ENCODE peak calls at places on chromosome 17, in five cellular contexts. C is lower lobe of right lung; X is activated CD4-positive, alpha-beta T cell treated with anti-CD3 and anti-CD28 coated beads, Interleukin-2, amount 10 ng/mL, durations not matched to agents 7 days and 5 days; L is anterior cingulate cortex; K is NCI-H2029. S is an unnamed sample.

GRCh38 chr17:8670486-8670885 is 40.0 kb upstream of the MYH10 start:
- DNase-seq in C (no peak), X (no peak), L (no peak), K (no peak), S (no peak)

GRCh38 chr17:8007836-8008235 is 5.4 kb downstream of the GUCY2D start:
- DNase-seq in C (no peak), X (no peak), L (no peak), K (no peak), S (no peak)

GRCh38 chr17:39027037-39027436 is 59.8 kb upstream of the FBXO47 start:
- DNase-seq in C (peak), X (no peak), L (no peak), K (peak), S (peak)

GRCh38 chr17:43676471-43676870 is 14.7 kb upstream of the MEOX1 start:
- DNase-seq in C (no peak), X (no peak), L (no peak), K (no peak), S (no peak)

GRCh38 chr17:55609737-55610201 is 98.5 kb upstream of the SMIM36 start:
- DNase-seq in C (no peak), X (no peak), L (no peak), K (no peak), S (no peak)

GRCh38 chr17:77365584-77366186 is 224.9 kb downstream of the SEC14L1 start:
- DNase-seq in C (no peak), X (no peak), L (no peak), K (no peak), S (peak)

GRCh38 chr17:28500712-28501379 is 5.3 kb upstream of the FOXN1 start:
- DNase-seq in C (peak), X (no peak), L (no peak), K (no peak), S (no peak)

GRCh38 chr17:74592087-74592990 is at the start of gene CD300LD:
- DNase-seq in C (no peak), X (peak), L (no peak), K (no peak), S (no peak)

GRCh38 chr17:79633154-79633553 is 22.3 kb upstream of the RBFOX3 start:
- DNase-seq in C (peak), X (peak), L (no peak), K (no peak), S (no peak)

GRCh38 chr17:81917565-81918332 is at the start of gene SIRT7:
- DNase-seq in C (peak), X (peak), L (peak), K (peak), S (peak)

GRCh38 chr17:47810200-47810821 is 11.3 kb downstream of the OSBPL7 start:
- DNase-seq in C (peak), X (no peak), L (no peak), K (no peak), S (peak)

GRCh38 chr17:32487460-32488176 is 825 bp downstream of the CDK5R1 start:
- DNase-seq in C (peak), X (no peak), L (peak), K (no peak), S (peak)

GRCh38 chr17:29341726-29342125 is 47.8 kb upstream of the NUFIP2 start:
- DNase-seq in C (no peak), X (no peak), L (no peak), K (no peak), S (no peak)

GRCh38 chr17:76944477-76944876 is 76.3 kb downstream of the MGAT5B start:
- DNase-seq in C (no peak), X (no peak), L (no peak), K (no peak), S (no peak)

GRCh38 chr17:37162800-37163199 is 213.0 kb upstream of the C17orf78 start:
- DNase-seq in C (no peak), X (no peak), L (no peak), K (no peak), S (no peak)

GRCh38 chr17:537133-537532 is 177.5 kb downstream of the VPS53 start:
- DNase-seq in C (no peak), X (no peak), L (no peak), K (no peak), S (no peak)

GRCh38 chr17:57570740-57571344 is 174.3 kb downstream of the CCDC182 start:
- DNase-seq in C (no peak), X (no peak), L (no peak), K (peak), S (peak)

GRCh38 chr17:52227926-52228325 is 69.4 kb upstream of the CA10 start:
- DNase-seq in C (no peak), X (no peak), L (no peak), K (no peak), S (no peak)

GRCh38 chr17:80253631-80254395 is 6.8 kb upstream of the RNF213 start:
- DNase-seq in C (no peak), X (no peak), L (no peak), K (no peak), S (no peak)

GRCh38 chr17:16474012-16474725 is 17.8 kb downstream of the LRRC75A start:
- DNase-seq in C (no peak), X (no peak), L (no peak), K (no peak), S (no peak)

GRCh38 chr17:77420804-77421634 is 280.2 kb downstream of the SEC14L1 start:
- DNase-seq in C (no peak), X (peak), L (no peak), K (peak), S (peak)

GRCh38 chr17:20242271-20242670 is 225.1 kb downstream of the LGALS9B start:
- DNase-seq in C (no peak), X (no peak), L (no peak), K (no peak), S (no peak)

GRCh38 chr17:11627301-11627700 is 29.0 kb downstream of the DNAH9 start:
- DNase-seq in C (no peak), X (no peak), L (no peak), K (no peak), S (no peak)

GRCh38 chr17:58706351-58707140 is 14.1 kb downstream of the RAD51C start:
- DNase-seq in C (no peak), X (no peak), L (no peak), K (no peak), S (no peak)

GRCh38 chr17:40496634-40497420 is 4.6 kb downstream of the TNS4 start:
- DNase-seq in C (no peak), X (no peak), L (no peak), K (no peak), S (no peak)

GRCh38 chr17:82674656-82675475 is 23.6 kb downstream of the RAB40B start:
- DNase-seq in C (no peak), X (no peak), L (peak), K (peak), S (no peak)

GRCh38 chr17:60065136-60065535 is 13.6 kb downstream of the HEATR6 start:
- DNase-seq in C (no peak), X (no peak), L (no peak), K (no peak), S (no peak)

GRCh38 chr17:16942141-16943031 is 29.5 kb downstream of the TNFRSF13B start:
- DNase-seq in C (no peak), X (no peak), L (no peak), K (no peak), S (no peak)

GRCh38 chr17:70405492-70406220 is 236.3 kb downstream of the KCNJ2 start:
- DNase-seq in C (no peak), X (no peak), L (no peak), K (no peak), S (no peak)

GRCh38 chr17:17044846-17045561 is 2.7 kb downstream of the MPRIP start:
- DNase-seq in C (no peak), X (no peak), L (no peak), K (peak), S (peak)